ENCODE peak calls at places on chromosomes 2 and 18, in eight cellular contexts. One of them, this sample, is unnamed.

GRCh38 chr2:227657204-227657845 is 9.3 kb upstream of the SCYGR5 start:
- DNase-seq in Peyer's patch: no peak
- DNase-seq in fibroblast of lung: peak
- DNase-seq in left ventricle myocardium inferior: no peak
- DNase-seq in sigmoid colon: no peak
- DNase-seq in pancreas: no peak
- DNase-seq in choroid plexus epithelial cell: peak
- DNase-seq in epithelial cell of esophagus: peak
- DNase-seq in this sample: peak

GRCh38 chr2:195820373-195820772 is 163.3 kb downstream of the SLC39A10 start:
- DNase-seq in Peyer's patch: no peak
- DNase-seq in fibroblast of lung: peak
- DNase-seq in left ventricle myocardium inferior: no peak
- DNase-seq in sigmoid colon: no peak
- DNase-seq in pancreas: no peak
- DNase-seq in choroid plexus epithelial cell: peak
- DNase-seq in epithelial cell of esophagus: peak
- DNase-seq in this sample: peak

GRCh38 chr2:83196225-83196624 is 1262.9 kb downstream of the SUCLG1 start:
- DNase-seq in Peyer's patch: no peak
- DNase-seq in fibroblast of lung: peak
- DNase-seq in left ventricle myocardium inferior: no peak
- DNase-seq in sigmoid colon: no peak
- DNase-seq in pancreas: no peak
- DNase-seq in choroid plexus epithelial cell: peak
- DNase-seq in epithelial cell of esophagus: peak
- DNase-seq in this sample: peak

GRCh38 chr2:143730155-143730949 is 601.1 kb downstream of the ARHGAP15 start:
- DNase-seq in Peyer's patch: no peak
- DNase-seq in fibroblast of lung: peak
- DNase-seq in left ventricle myocardium inferior: no peak
- DNase-seq in sigmoid colon: no peak
- DNase-seq in pancreas: no peak
- DNase-seq in choroid plexus epithelial cell: peak
- DNase-seq in epithelial cell of esophagus: peak
- DNase-seq in this sample: peak

GRCh38 chr18:68826111-68826510 is 28.2 kb downstream of the CCDC102B start:
- DNase-seq in Peyer's patch: no peak
- DNase-seq in fibroblast of lung: peak
- DNase-seq in left ventricle myocardium inferior: no peak
- DNase-seq in sigmoid colon: no peak
- DNase-seq in pancreas: no peak
- DNase-seq in choroid plexus epithelial cell: no peak
- DNase-seq in epithelial cell of esophagus: no peak
- DNase-seq in this sample: peak

GRCh38 chr2:240874715-240875227 is 6.1 kb downstream of the AGXT start:
- DNase-seq in Peyer's patch: no peak
- DNase-seq in fibroblast of lung: no peak
- DNase-seq in left ventricle myocardium inferior: no peak
- DNase-seq in sigmoid colon: no peak
- DNase-seq in pancreas: peak
- DNase-seq in choroid plexus epithelial cell: no peak
- DNase-seq in epithelial cell of esophagus: no peak
- DNase-seq in this sample: no peak

GRCh38 chr18:78407456-78407823 is 572.2 kb upstream of the SALL3 start:
- DNase-seq in Peyer's patch: no peak
- DNase-seq in fibroblast of lung: no peak
- DNase-seq in left ventricle myocardium inferior: no peak
- DNase-seq in sigmoid colon: no peak
- DNase-seq in pancreas: no peak
- DNase-seq in choroid plexus epithelial cell: no peak
- DNase-seq in epithelial cell of esophagus: no peak
- DNase-seq in this sample: no peak

GRCh38 chr2:169001116-169001815 is 29.9 kb downstream of the ABCB11 start:
- DNase-seq in Peyer's patch: no peak
- DNase-seq in fibroblast of lung: peak
- DNase-seq in left ventricle myocardium inferior: no peak
- DNase-seq in sigmoid colon: no peak
- DNase-seq in pancreas: no peak
- DNase-seq in choroid plexus epithelial cell: peak
- DNase-seq in epithelial cell of esophagus: no peak
- DNase-seq in this sample: no peak

GRCh38 chr2:238389985-238390682 is 36.6 kb upstream of the ASB1 start:
- DNase-seq in Peyer's patch: no peak
- DNase-seq in fibroblast of lung: peak
- DNase-seq in left ventricle myocardium inferior: peak
- DNase-seq in sigmoid colon: no peak
- DNase-seq in pancreas: peak
- DNase-seq in choroid plexus epithelial cell: peak
- DNase-seq in epithelial cell of esophagus: peak
- DNase-seq in this sample: no peak

GRCh38 chr2:120428748-120429147 is 82.8 kb downstream of the INHBB start:
- DNase-seq in Peyer's patch: no peak
- DNase-seq in fibroblast of lung: no peak
- DNase-seq in left ventricle myocardium inferior: no peak
- DNase-seq in sigmoid colon: no peak
- DNase-seq in pancreas: no peak
- DNase-seq in choroid plexus epithelial cell: no peak
- DNase-seq in epithelial cell of esophagus: no peak
- DNase-seq in this sample: no peak

GRCh38 chr2:159035790-159036411 is 67.5 kb downstream of the TANC1 start:
- DNase-seq in Peyer's patch: no peak
- DNase-seq in fibroblast of lung: peak
- DNase-seq in left ventricle myocardium inferior: no peak
- DNase-seq in sigmoid colon: no peak
- DNase-seq in pancreas: no peak
- DNase-seq in choroid plexus epithelial cell: peak
- DNase-seq in epithelial cell of esophagus: peak
- DNase-seq in this sample: peak

GRCh38 chr18:22300665-22301636 is 116.8 kb downstream of the CTAGE1 start:
- DNase-seq in Peyer's patch: no peak
- DNase-seq in fibroblast of lung: no peak
- DNase-seq in left ventricle myocardium inferior: no peak
- DNase-seq in sigmoid colon: no peak
- DNase-seq in pancreas: no peak
- DNase-seq in choroid plexus epithelial cell: no peak
- DNase-seq in epithelial cell of esophagus: peak
- DNase-seq in this sample: peak

GRCh38 chr2:190979906-190980629 is 33.9 kb downstream of the STAT1 start:
- DNase-seq in Peyer's patch: no peak
- DNase-seq in fibroblast of lung: peak
- DNase-seq in left ventricle myocardium inferior: peak
- DNase-seq in sigmoid colon: peak
- DNase-seq in pancreas: peak
- DNase-seq in choroid plexus epithelial cell: peak
- DNase-seq in epithelial cell of esophagus: peak
- DNase-seq in this sample: no peak

GRCh38 chr2:196783431-196784094 is 15.9 kb downstream of the GTF3C3 start:
- DNase-seq in Peyer's patch: no peak
- DNase-seq in fibroblast of lung: peak
- DNase-seq in left ventricle myocardium inferior: no peak
- DNase-seq in sigmoid colon: no peak
- DNase-seq in pancreas: no peak
- DNase-seq in choroid plexus epithelial cell: peak
- DNase-seq in epithelial cell of esophagus: peak
- DNase-seq in this sample: peak

GRCh38 chr2:235055891-235056516 is 104.2 kb downstream of the SH3BP4 start:
- DNase-seq in Peyer's patch: no peak
- DNase-seq in fibroblast of lung: no peak
- DNase-seq in left ventricle myocardium inferior: no peak
- DNase-seq in sigmoid colon: no peak
- DNase-seq in pancreas: no peak
- DNase-seq in choroid plexus epithelial cell: peak
- DNase-seq in epithelial cell of esophagus: peak
- DNase-seq in this sample: peak
- TF ChIP-seq CTCF in Peyer's patch: peak
- TF ChIP-seq CTCF in fibroblast of lung: peak
- TF ChIP-seq CTCF in left ventricle myocardium inferior: peak
- TF ChIP-seq CTCF in sigmoid colon: no peak
- TF ChIP-seq CTCF in pancreas: peak
- TF ChIP-seq CTCF in choroid plexus epithelial cell: peak
- TF ChIP-seq CTCF in epithelial cell of esophagus: peak
- TF ChIP-seq CTCF in this sample: peak

GRCh38 chr2:126776701-126777619 is 121.0 kb downstream of the GYPC start:
- DNase-seq in Peyer's patch: peak
- DNase-seq in fibroblast of lung: peak
- DNase-seq in left ventricle myocardium inferior: peak
- DNase-seq in sigmoid colon: peak
- DNase-seq in pancreas: peak
- DNase-seq in choroid plexus epithelial cell: peak
- DNase-seq in epithelial cell of esophagus: peak
- DNase-seq in this sample: peak

GRCh38 chr2:126774761-126775160 is 118.8 kb downstream of the GYPC start:
- DNase-seq in Peyer's patch: no peak
- DNase-seq in fibroblast of lung: no peak
- DNase-seq in left ventricle myocardium inferior: no peak
- DNase-seq in sigmoid colon: no peak
- DNase-seq in pancreas: no peak
- DNase-seq in choroid plexus epithelial cell: no peak
- DNase-seq in epithelial cell of esophagus: no peak
- DNase-seq in this sample: no peak

GRCh38 chr2:126777620-126777978 is 121.1 kb upstream of the TEX51 start:
- DNase-seq in Peyer's patch: no peak
- DNase-seq in fibroblast of lung: no peak
- DNase-seq in left ventricle myocardium inferior: no peak
- DNase-seq in sigmoid colon: no peak
- DNase-seq in pancreas: no peak
- DNase-seq in choroid plexus epithelial cell: no peak
- DNase-seq in epithelial cell of esophagus: no peak
- DNase-seq in this sample: no peak

GRCh38 chr2:126775300-126775985 is 119.5 kb downstream of the GYPC start:
- DNase-seq in Peyer's patch: no peak
- DNase-seq in fibroblast of lung: no peak
- DNase-seq in left ventricle myocardium inferior: no peak
- DNase-seq in sigmoid colon: no peak
- DNase-seq in pancreas: no peak
- DNase-seq in choroid plexus epithelial cell: no peak
- DNase-seq in epithelial cell of esophagus: no peak
- DNase-seq in this sample: no peak

DNA sequence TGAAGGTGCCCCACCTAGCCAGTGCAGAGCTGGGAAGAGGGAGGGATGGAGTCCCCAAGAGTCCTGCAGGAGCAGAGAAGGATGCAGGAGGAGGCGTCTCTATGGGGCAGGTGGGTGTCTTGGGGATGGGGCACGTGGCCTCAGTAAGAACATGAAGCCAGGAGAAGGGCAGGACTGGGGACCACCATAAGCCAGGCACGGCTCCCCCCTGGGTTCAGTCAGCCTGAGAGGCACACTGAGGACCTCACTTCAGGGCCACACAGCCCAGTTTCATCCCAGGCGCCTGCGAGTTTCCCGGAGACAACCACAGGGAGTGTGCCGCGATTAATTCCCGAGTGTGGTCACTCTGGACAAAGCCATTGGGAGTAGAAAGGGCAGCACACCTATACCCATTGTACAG is 120.3 kb downstream of the GYPC start:
- DNase-seq in Peyer's patch: no peak
- DNase-seq in fibroblast of lung: no peak
- DNase-seq in left ventricle myocardium inferior: no peak
- DNase-seq in sigmoid colon: no peak
- DNase-seq in pancreas: no peak
- DNase-seq in choroid plexus epithelial cell: no peak
- DNase-seq in epithelial cell of esophagus: no peak
- DNase-seq in this sample: no peak
- H3K4me3 ChIP-seq in Peyer's patch: no peak
- H3K4me3 ChIP-seq in fibroblast of lung: no peak
- H3K4me3 ChIP-seq in left ventricle myocardium inferior: peak
- H3K4me3 ChIP-seq in sigmoid colon: peak
- H3K4me3 ChIP-seq in pancreas: peak
- H3K4me3 ChIP-seq in choroid plexus epithelial cell: peak
- H3K4me3 ChIP-seq in epithelial cell of esophagus: no peak
- H3K4me3 ChIP-seq in this sample: no peak

GRCh38 chr2:165793779-165794519 is at the start of gene GALNT3:
- DNase-seq in Peyer's patch: peak
- DNase-seq in fibroblast of lung: no peak
- DNase-seq in left ventricle myocardium inferior: no peak
- DNase-seq in sigmoid colon: peak
- DNase-seq in pancreas: peak
- DNase-seq in choroid plexus epithelial cell: no peak
- DNase-seq in epithelial cell of esophagus: peak
- DNase-seq in this sample: no peak
- TF ChIP-seq CTCF in Peyer's patch: no peak
- TF ChIP-seq CTCF in fibroblast of lung: no peak
- TF ChIP-seq CTCF in left ventricle myocardium inferior: no peak
- TF ChIP-seq CTCF in sigmoid colon: no peak
- TF ChIP-seq CTCF in pancreas: no peak
- TF ChIP-seq CTCF in choroid plexus epithelial cell: no peak
- TF ChIP-seq CTCF in epithelial cell of esophagus: no peak
- TF ChIP-seq CTCF in this sample: no peak

GRCh38 chr18:54217624-54218023 is 6.8 kb downstream of the MBD2 start:
- DNase-seq in Peyer's patch: no peak
- DNase-seq in fibroblast of lung: no peak
- DNase-seq in left ventricle myocardium inferior: no peak
- DNase-seq in sigmoid colon: no peak
- DNase-seq in pancreas: no peak
- DNase-seq in choroid plexus epithelial cell: no peak
- DNase-seq in epithelial cell of esophagus: no peak
- DNase-seq in this sample: no peak

GRCh38 chr18:54218299-54218698 is 6.2 kb downstream of the MBD2 start:
- DNase-seq in Peyer's patch: no peak
- DNase-seq in fibroblast of lung: no peak
- DNase-seq in left ventricle myocardium inferior: no peak
- DNase-seq in sigmoid colon: no peak
- DNase-seq in pancreas: no peak
- DNase-seq in choroid plexus epithelial cell: no peak
- DNase-seq in epithelial cell of esophagus: no peak
- DNase-seq in this sample: no peak

GRCh38 chr18:54222922-54223567 is 1.4 kb downstream of the MBD2 start:
- DNase-seq in Peyer's patch: peak
- DNase-seq in fibroblast of lung: no peak
- DNase-seq in left ventricle myocardium inferior: no peak
- DNase-seq in sigmoid colon: no peak
- DNase-seq in pancreas: no peak
- DNase-seq in choroid plexus epithelial cell: no peak
- DNase-seq in epithelial cell of esophagus: peak
- DNase-seq in this sample: peak

GRCh38 chr18:54223568-54224241 is 764 bp downstream of the MBD2 start:
- DNase-seq in Peyer's patch: peak
- DNase-seq in fibroblast of lung: peak
- DNase-seq in left ventricle myocardium inferior: peak
- DNase-seq in sigmoid colon: peak
- DNase-seq in pancreas: peak
- DNase-seq in choroid plexus epithelial cell: peak
- DNase-seq in epithelial cell of esophagus: peak
- DNase-seq in this sample: peak

DNA sequence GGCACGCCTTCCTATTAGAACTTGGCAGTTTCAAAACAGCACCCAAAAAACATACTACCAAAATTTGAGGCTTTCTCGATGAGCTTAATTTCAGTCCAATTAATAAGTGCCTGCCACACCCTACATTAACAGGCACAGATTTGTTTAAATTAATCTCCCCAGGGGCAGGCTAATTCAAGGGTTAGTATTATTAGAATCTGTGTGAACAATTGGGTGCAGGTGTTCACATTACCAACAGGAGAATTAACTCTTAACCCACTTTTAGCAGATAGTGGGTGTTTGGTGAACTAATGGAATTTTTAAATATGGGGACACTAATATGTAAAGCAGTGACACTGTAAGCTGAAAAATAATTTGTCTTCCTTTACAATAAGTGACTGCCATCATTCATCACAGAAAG is 4.1 kb downstream of the MBD2 start:
- DNase-seq in Peyer's patch: no peak
- DNase-seq in fibroblast of lung: no peak
- DNase-seq in left ventricle myocardium inferior: no peak
- DNase-seq in sigmoid colon: no peak
- DNase-seq in pancreas: no peak
- DNase-seq in choroid plexus epithelial cell: no peak
- DNase-seq in epithelial cell of esophagus: no peak
- DNase-seq in this sample: no peak
- H3K4me3 ChIP-seq in Peyer's patch: no peak
- H3K4me3 ChIP-seq in fibroblast of lung: no peak
- H3K4me3 ChIP-seq in left ventricle myocardium inferior: no peak
- H3K4me3 ChIP-seq in sigmoid colon: no peak
- H3K4me3 ChIP-seq in pancreas: no peak
- H3K4me3 ChIP-seq in choroid plexus epithelial cell: no peak
- H3K4me3 ChIP-seq in epithelial cell of esophagus: no peak
- H3K4me3 ChIP-seq in this sample: no peak

This sample was measured in fibroblast of the aortic adventitia.